ENCODE peak calls at places on chromosomes 12 and 14, in five cellular contexts. C, Z, Y, G and V are unnamed samples.

GRCh38 chr14:89144066-89144465 is 273.0 kb downstream of the FOXN3 start:
- DNase-seq in Z (no peak), C (no peak), Y (no peak), G (no peak), V (no peak)

GRCh38 chr12:50390284-50390683 is 6.1 kb downstream of the FAM186A start:
- DNase-seq in G (no peak), Y (peak; percentile 61), C (no peak), Z (no peak), V (no peak)

GRCh38 chr12:118122264-118122663 is 13.7 kb upstream of the PEBP1 start:
- DNase-seq in C (no peak), Z (no peak), Y (no peak), G (no peak), V (no peak)

GRCh38 chr14:55130194-55130550 is 1.1 kb downstream of the LGALS3 start:
- DNase-seq in G (no peak), Y (peak; percentile 34), C (no peak), Z (peak; percentile 43), V (no peak)

GRCh38 chr12:115004469-115005146 is 320.6 kb upstream of the TBX3 start:
- DNase-seq in C (no peak), G (no peak), Z (no peak), Y (no peak), V (no peak)

GRCh38 chr14:90438841-90439240 is 42.0 kb downstream of the CALM1 start:
- DNase-seq in Z (no peak), G (no peak), Y (no peak), C (no peak), V (no peak)

GRCh38 chr12:94875525-94875924 is 128.0 kb downstream of the NDUFA12 start:
- DNase-seq in Y (peak; percentile 21), G (peak; percentile 91), C (no peak), Z (no peak), V (peak; percentile 27)

GRCh38 chr12:27463826-27464554 is 17.5 kb downstream of the SMCO2 start:
- DNase-seq in Z (peak; percentile 70), Y (no peak), C (peak; percentile 83), G (no peak), V (peak; percentile 44)

GRCh38 chr14:64447890-64448667 is 17.2 kb upstream of the AKAP5 start:
- DNase-seq in G (no peak), Z (no peak), Y (no peak), C (no peak), V (peak; percentile 67)

DNA sequence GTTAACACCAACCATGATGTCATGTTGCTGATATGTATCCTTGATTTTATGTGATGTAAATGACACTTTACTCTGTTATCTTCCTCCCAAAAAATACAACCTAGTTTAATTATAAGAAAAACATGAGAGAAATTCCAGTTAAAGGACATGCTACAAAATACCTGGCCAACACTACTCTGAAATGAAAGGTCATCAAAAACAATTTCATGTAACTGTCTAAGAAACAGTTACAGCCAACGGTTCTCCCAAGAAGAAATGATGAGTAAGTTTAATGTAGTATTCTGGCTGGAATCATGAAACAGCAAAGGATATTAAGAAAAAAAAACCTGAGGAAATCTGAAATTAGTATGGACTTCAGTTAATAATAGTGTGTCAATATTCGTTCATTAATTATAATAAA is 653.3 kb upstream of the FOXG1 start:
- DNase-seq in Y (no peak), C (no peak), Z (no peak), G (no peak), V (no peak)
- TF ChIP-seq CTCF in Y (no peak), C (no peak), Z (no peak), G (no peak), V (no peak)

GRCh38 chr12:102995372-102995771 is 37.9 kb downstream of the ASCL1 start:
- DNase-seq in G (no peak), Z (no peak), C (no peak), Y (no peak), V (no peak)

GRCh38 chr12:102992297-102992696 is 34.8 kb downstream of the ASCL1 start:
- DNase-seq in Z (no peak), G (peak; percentile 26), Y (peak; percentile 25), C (no peak), V (no peak)

GRCh38 chr12:102992720-102993119 is 35.2 kb downstream of the ASCL1 start:
- DNase-seq in Z (no peak), C (no peak), Y (no peak), G (peak; percentile 10), V (no peak)

GRCh38 chr12:102993537-102993936 is 36.1 kb downstream of the ASCL1 start:
- DNase-seq in C (no peak), Y (no peak), Z (no peak), G (no peak), V (no peak)

DNA sequence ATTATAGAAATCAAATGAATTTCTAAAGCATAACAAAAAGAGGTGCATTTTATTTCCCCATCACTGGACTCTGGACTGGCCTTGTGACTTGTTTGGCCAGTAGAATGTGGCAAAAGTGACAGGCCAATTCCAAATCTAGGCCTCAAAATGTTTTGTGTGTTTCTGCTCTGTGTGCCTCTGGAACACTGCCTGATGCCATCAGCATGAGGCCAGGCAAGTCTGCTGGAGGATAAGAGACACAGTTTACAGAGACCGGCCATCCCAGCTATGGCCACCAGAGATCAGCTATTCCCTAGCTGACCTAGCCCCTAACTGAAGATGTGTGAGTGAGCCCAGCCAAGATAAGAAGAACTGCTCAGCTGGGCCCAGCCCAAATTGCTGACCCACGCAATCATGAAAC is 32.9 kb downstream of the ASCL1 start:
- DNase-seq in C (no peak), Z (no peak), G (no peak), Y (no peak), V (no peak)
- TF ChIP-seq CTCF in C (no peak), Z (no peak), G (peak; percentile 2), Y (no peak), V (no peak)

DNA sequence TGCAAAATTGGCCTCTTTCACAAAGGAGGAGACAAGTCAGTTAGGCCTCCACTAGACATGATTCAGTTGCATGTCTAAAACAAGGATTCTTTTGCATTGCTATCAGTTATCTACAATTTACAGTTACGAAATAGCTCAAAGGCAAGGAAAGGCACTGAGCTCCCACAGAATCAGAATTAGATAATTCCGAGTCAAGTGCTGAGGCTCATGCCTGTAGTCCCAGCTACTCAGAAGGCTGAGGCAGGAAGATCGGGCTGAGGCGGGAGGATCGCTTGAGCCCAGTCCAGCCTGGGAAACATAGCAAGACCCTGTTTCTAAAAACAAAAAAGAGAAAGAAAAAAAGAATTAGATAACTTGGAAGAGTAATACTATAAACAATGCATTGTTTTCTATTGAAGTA is 12.3 kb upstream of the RTRAF start:
- DNase-seq in C (no peak), Y (no peak), Z (no peak), G (no peak), V (no peak)
- TF ChIP-seq CTCF in C (no peak), Y (no peak), Z (no peak), G (no peak), V (no peak)

GRCh38 chr14:95064256-95064655 is 93.1 kb downstream of the DICER1 start:
- DNase-seq in Z (no peak), G (no peak), C (peak; percentile 41), Y (no peak), V (no peak)
- TF ChIP-seq CTCF in Z (no peak), G (no peak), C (no peak), Y (no peak), V (no peak)

GRCh38 chr14:23432946-23433345 is 2.5 kb downstream of the MYH7 start:
- DNase-seq in C (peak; percentile 34), G (no peak), Z (no peak), Y (no peak), V (no peak)

GRCh38 chr14:23432102-23432925 is 3.1 kb downstream of the MYH7 start:
- DNase-seq in Z (no peak), G (no peak), C (peak; percentile 49), Y (no peak), V (no peak)

GRCh38 chr14:23431486-23431885 is 4.0 kb downstream of the MYH7 start:
- DNase-seq in Y (no peak), Z (no peak), G (no peak), C (peak; percentile 13), V (no peak)

GRCh38 chr14:23434488-23435219 is 806 bp downstream of the MYH7 start:
- DNase-seq in Z (no peak), G (no peak), C (peak; percentile 34), Y (no peak), V (no peak)

DNA sequence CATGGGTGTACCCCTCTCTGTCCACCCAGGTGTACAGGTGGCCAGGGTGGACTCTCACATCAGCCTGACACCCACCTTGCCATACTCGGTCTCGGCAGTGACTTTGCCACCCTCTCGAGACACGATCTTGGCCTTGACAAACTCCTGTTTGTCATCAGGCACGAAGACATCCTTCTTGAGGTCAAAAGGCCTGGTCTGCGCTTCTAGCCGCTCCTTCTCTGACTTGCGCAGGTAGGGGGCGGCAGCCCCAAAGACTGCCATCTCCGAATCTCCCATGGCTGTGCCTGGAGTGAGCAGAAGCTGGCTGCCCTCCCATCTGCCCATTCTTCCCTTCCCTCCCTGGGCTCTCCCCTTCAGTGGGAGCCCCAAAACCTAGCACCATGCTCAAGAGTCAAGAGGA is 2.0 kb downstream of the MYH7 start:
- DNase-seq in Y (no peak), C (peak; percentile 54), Z (no peak), G (no peak), V (no peak)
- TF ChIP-seq CTCF in Y (no peak), C (no peak), Z (no peak), G (no peak), V (no peak)

DNA sequence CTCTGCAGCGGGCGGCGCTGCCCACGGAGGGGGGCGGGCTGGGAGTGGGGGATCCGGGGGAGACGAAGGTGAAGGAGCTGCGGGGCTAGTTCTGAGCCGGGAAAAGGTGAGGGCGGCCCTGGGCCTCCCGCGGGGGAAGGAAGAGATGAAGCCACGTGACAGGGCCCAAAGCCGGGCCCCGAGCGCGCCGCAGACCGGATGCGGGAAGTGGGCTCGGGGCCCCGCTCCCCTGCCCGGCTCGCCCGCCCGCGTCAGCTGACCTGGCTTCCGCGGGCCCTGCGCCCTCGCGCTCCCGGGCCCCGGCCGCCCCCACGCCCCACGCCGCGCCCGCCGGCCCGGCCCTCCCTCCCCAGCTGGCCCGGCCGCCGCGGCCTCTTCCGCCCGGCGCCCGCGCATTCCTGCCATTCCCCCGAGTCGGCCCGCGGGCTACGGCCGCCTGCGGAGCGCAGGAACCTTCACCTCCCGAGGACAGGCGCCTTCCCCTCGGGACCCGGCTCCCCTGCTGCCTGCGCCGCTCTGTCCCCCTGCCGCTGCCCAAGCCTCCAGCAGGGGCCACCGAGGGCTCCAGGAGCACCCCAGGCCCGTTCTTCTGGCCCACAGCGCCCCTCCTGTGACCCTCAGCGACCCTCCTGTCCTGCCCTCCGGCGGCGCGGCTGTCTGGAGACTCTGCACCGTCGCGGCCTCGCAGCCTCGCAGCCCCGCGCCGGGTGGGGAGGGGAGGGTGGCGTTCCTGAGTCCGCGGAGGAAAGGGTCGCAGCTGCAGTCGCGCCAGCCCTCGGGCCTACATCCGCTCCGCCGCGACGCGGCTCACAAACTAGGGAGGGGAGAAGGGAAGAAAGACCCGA is 20.4 kb downstream of the NINJ2 start:
- DNase-seq in C (peak; percentile 87), Z (peak; percentile 63), Y (no peak), G (peak; percentile 94), V (peak; percentile 82)
- TF ChIP-seq CTCF in C (no peak), Z (peak; percentile 21), Y (no peak), G (peak; percentile 55), V (peak; percentile 48)

DNA sequence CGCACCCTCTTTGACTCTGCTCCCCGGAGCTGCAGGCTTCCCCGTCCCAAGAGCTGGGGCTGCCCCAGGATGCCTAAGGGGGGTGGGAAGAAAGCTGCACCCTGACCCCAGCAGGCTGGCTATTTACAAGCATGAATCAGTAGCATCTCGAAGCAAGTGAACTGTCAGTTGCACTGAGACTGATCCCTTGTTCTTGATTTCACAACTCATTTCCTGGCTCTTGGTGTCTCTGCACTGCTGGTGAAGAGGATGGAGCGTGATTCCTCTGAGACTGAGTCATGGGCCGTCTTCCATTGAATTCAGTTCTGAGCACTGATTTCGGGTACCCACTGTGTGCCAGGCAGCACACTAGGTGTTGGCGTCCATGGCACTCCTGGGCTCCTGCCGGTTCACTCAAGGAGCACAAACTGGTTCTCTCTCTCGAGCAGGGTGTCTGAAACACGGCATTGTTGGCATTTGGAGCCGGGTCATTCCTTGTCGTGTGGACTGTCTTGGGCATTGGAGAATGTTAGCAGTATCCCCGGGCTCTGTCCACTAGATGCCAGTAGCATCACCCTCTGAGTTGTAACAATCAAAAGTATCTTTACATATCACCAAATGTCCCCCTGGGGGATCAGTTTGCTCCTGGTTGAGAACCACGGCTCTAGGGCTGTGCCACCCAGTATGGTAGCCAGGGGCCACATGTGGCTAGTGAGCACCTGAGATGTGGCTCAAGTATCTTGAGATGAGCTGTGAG is 86.9 kb downstream of the RIN3 start:
- DNase-seq in Y (no peak), G (peak; percentile 38), C (no peak), Z (no peak), V (no peak)
- TF ChIP-seq CTCF in Y (no peak), G (no peak), C (no peak), Z (no peak), V (no peak)